ENCODE peak calls at places on chromosomes 16 and 17, in eight cellular contexts. W is neuronal stem cell, L is HCT116, B is PC-3, I is IMR-90, O is keratinocyte, R is fibroblast of lung, P is neural progenitor cell. T is an unnamed sample.

GRCh38 chr16:11792404-11793260 is 4.4 kb downstream of the ZC3H7A start:
- DNase-seq in P (no peak), L (no peak), I (no peak), B (no peak), R (no peak), O (no peak), W (no peak), T (no peak)

GRCh38 chr17:34117332-34117731 is 137.8 kb upstream of the CCL2 start:
- DNase-seq in R (no peak), O (no peak), B (no peak), I (no peak), W (no peak), L (no peak), P (no peak), T (no peak)

GRCh38 chr16:84672276-84673202 is 24.2 kb downstream of the KLHL36 start:
- DNase-seq in L (peak), O (no peak), B (peak), W (peak), R (peak), P (peak), I (peak), T (peak)

GRCh38 chr17:31918701-31919128 is 17.2 kb upstream of the UTP6 start:
- DNase-seq in P (peak), W (no peak), R (peak), I (peak), O (no peak), L (no peak), B (no peak), T (no peak)

GRCh38 chr16:55452996-55453395 is 26.0 kb upstream of the MMP2 start:
- DNase-seq in I (no peak), W (no peak), R (no peak), B (no peak), O (no peak), P (no peak), L (no peak), T (no peak)

GRCh38 chr17:69326302-69327059 is 452 bp downstream of the ABCA5 start:
- DNase-seq in I (peak), L (no peak), O (no peak), R (peak), B (peak), W (peak), P (no peak), T (peak)

GRCh38 chr16:31074814-31075183 is 577 bp downstream of the ZNF646 start:
- DNase-seq in W (no peak), O (no peak), R (no peak), L (no peak), B (no peak), I (peak), P (no peak), T (no peak)

GRCh38 chr16:54061454-54061853 is 225.1 kb downstream of the IRX3 start:
- DNase-seq in B (no peak), I (no peak), P (no peak), L (no peak), R (no peak), O (no peak), W (no peak), T (no peak)

GRCh38 chr16:3479654-3480216 is 15.6 kb downstream of the C16orf90 start:
- DNase-seq in O (no peak), R (no peak), B (no peak), P (no peak), I (no peak), W (no peak), L (no peak), T (no peak)

GRCh38 chr17:36196099-36196496 is 460 bp downstream of the CCL3L1 start:
- DNase-seq in P (no peak), L (no peak), B (no peak), W (no peak), R (no peak), I (no peak), O (no peak), T (peak)

GRCh38 chr17:36195474-36196098 is 972 bp downstream of the CCL3L1 start:
- DNase-seq in I (no peak), P (no peak), O (no peak), B (no peak), R (no peak), L (no peak), W (no peak), T (peak)

GRCh38 chr17:36203335-36203734 is 6.8 kb upstream of the CCL3L1 start:
- DNase-seq in L (no peak), P (no peak), B (no peak), I (no peak), W (no peak), R (no peak), O (no peak), T (peak)

GRCh38 chr17:36198831-36199465 is 2.4 kb upstream of the CCL3L1 start:
- DNase-seq in P (no peak), R (no peak), O (no peak), B (no peak), I (no peak), W (no peak), L (no peak), T (peak)

GRCh38 chr17:36197389-36197708 is 791 bp upstream of the CCL3L1 start:
- DNase-seq in I (no peak), P (no peak), L (no peak), R (no peak), W (no peak), O (no peak), B (no peak), T (peak)
- H3K9ac ChIP-seq in I (no peak), P (no peak), L (no peak), R (no peak), W (no peak), O (no peak), B (no peak), T (peak)

GRCh38 chr17:83084214-83084613 is 4.8 kb downstream of the METRNL start:
- DNase-seq in I (no peak), R (no peak), O (no peak), L (no peak), B (no peak), W (no peak), P (no peak), T (no peak)

GRCh38 chr17:83082435-83082834 is 3.0 kb downstream of the METRNL start:
- DNase-seq in P (no peak), R (no peak), O (no peak), L (no peak), W (no peak), B (no peak), I (no peak), T (no peak)

GRCh38 chr17:83082899-83083367 is 3.5 kb downstream of the METRNL start:
- DNase-seq in I (no peak), W (no peak), O (no peak), L (no peak), R (no peak), B (no peak), P (no peak), T (no peak)

GRCh38 chr17:83084621-83085056 is 5.2 kb downstream of the METRNL start:
- DNase-seq in W (no peak), O (no peak), R (no peak), L (no peak), I (no peak), B (no peak), P (no peak), T (no peak)

DNA sequence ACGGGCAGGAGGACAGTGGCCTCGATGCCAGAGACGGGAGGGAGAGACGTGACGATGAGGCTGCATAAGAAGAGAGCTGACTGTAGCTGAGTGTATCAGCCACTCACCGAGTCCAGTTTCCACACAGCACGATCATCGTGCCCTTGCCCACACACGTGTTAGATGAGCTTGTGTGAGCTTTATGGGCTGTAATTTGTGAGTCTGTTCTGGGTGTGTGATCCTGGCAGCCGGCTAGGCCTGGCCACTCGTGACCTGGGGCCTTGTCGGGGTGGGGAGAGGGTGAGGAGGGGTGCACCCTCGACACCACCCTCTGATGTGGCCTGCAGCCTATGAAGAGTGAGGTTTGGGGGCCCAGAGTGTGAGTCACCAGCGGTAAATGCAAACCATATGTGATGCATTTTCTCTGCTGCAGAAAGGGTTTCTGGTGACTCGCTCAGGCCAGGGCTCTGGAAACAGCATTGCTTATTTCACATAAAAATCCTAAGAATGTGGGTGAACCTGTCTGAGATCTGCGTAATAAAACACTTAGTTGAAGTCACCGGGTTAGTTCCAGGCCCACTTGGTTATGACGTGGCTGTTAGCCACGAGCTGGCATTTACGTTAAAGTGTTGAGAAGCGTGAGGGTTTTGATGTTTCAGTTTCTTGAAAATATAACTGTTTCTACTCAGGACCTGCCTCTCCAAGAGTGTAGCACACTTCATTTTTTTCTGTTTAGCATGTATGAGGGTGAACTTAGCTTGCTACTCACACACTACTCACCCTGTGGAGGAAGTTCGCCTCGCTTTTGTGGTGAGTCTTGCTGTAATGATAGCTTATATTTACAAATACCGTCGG is 4.2 kb downstream of the METRNL start:
- DNase-seq in L (no peak), O (peak), I (peak), B (peak), P (no peak), R (peak), W (no peak), T (no peak)
- H2AFZ ChIP-seq in L (no peak), O (no peak), I (peak), B (no peak), P (no peak), R (no peak), W (no peak), T (no peak)

GRCh38 chr17:48570325-48571023 is 7.7 kb downstream of the HOXB4 start:
- DNase-seq in L (no peak), B (no peak), W (no peak), P (no peak), O (no peak), R (peak), I (peak), T (no peak)

GRCh38 chr17:48567646-48568354 is 10.3 kb downstream of the HOXB4 start:
- DNase-seq in P (no peak), B (no peak), W (no peak), R (no peak), O (no peak), L (no peak), I (no peak), T (no peak)

GRCh38 chr17:48567209-48567608 is 10.9 kb downstream of the HOXB4 start:
- DNase-seq in I (no peak), O (no peak), L (no peak), R (peak), B (no peak), W (no peak), P (no peak), T (no peak)

GRCh38 chr17:48569676-48570324 is 8.3 kb downstream of the HOXB4 start:
- DNase-seq in R (peak), O (no peak), I (peak), L (no peak), P (no peak), B (no peak), W (no peak), T (no peak)

DNA sequence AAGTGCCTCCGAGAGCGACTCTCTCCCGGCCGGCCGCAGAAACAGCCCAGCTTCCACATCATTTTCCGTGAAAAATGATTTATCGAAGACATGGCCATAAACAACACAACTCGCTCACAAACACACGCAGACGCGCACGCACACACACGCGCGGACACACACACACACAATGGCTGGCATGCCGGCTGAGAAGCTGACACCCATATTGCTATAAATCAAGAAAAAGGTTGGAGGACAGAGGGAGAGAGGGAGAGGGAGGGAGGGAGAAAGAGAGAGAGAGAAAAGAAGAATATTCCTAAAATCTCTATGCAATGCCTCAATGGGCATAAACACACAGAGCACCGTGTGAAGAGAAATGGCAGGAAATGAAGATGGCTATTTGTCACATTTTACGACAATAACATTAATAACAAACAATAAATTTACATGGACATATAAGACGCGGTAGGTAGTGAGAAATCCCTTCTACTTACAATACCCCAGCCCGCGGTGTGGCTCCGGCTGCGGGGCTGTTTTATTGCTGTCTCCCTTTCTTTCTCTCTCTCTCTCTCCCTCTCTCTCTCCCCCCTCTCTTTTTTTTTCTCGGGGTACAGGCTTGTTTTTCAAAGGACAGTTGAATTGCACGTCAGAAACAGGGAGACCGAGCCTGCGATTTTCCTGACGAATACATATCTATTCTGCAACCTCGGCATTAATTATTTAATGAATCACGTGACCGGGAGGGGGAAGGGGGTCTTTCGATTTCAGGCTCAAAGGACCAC is 9.5 kb downstream of the HOXB4 start:
- DNase-seq in R (peak), I (peak), P (no peak), O (no peak), B (no peak), L (no peak), W (no peak), T (no peak)
- H3K27ac ChIP-seq in R (peak), I (peak), P (no peak), O (no peak), B (no peak), L (no peak), W (no peak), T (no peak)

DNA sequence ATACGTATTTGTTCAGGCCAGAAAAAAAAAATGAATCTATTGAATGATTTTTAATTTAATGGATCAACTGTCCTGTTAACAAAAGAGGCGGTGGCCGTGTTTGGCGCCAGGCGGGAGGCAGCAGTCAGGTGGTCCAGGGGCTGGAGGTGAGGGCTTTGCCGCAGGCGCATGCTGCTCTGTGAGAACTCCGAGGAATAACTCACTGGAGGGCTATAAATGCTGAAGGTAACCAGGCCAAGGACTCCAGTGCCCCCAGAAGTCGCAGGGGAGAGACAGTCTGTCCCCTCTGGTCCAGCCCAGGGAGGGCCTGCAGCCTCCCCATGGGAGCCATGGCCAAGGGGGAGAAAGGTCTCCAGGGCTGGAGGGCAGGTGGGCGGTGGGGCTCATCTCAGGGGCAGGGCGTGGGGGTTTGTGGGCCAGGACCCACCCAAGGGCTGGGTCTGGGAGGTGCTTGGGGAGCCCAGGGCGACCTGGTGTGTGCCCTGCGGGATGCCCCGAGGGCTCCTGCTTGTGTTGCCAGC is 7.1 kb upstream of the BAHCC1 start:
- DNase-seq in L (no peak), B (no peak), P (no peak), I (no peak), O (no peak), R (no peak), W (no peak), T (no peak)
- H3K9ac ChIP-seq in L (peak), B (peak), P (no peak), I (peak), O (peak), R (peak), W (peak), T (no peak)

DNA sequence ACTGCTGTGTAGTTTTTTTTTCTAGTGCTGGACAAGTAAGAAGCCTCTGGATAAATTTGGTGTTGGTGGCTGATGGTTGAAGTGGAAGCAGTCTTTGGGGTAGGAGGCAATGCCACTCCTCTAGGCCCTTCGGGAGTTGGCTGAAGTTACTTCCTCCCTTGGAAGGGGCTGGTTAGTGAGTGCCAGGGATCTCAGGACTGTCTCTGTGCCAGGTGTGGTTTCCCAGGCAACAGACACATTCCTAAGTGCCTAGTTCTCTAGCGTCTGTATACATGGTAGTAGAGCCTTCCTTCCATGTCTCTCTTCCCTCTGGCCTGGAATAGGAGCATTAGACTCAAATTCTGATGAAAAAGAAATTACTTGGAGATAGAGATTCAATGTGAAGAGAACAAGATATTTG is 15.3 kb downstream of the TMEM98 start:
- DNase-seq in I (no peak), P (no peak), W (no peak), O (no peak), L (no peak), B (no peak), R (no peak), T (no peak)
- H2AFZ ChIP-seq in I (no peak), P (no peak), W (no peak), O (no peak), L (no peak), B (no peak), R (no peak), T (no peak)

DNA sequence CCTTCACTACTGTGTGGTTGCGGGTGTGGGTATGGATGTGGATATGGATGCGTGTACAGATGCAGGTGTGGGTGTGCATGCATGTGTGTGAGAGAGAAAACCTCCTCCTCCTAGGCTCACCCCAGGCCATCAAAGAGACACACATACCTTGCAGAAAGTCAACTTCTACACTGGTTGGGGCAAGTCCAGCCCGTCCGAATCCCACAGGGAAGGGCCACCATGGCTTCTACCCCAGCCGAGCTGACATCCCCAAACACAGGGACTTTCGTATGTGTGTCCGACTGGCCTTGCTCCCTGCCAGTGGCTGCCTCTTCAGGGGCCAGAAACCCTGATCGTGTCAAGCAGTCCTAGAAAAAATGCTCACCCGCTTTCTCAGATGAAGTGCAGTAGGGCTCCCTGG is 134.3 kb downstream of the XYLT1 start:
- DNase-seq in L (no peak), I (no peak), O (no peak), W (no peak), R (no peak), P (no peak), B (no peak), T (no peak)
- H3K27ac ChIP-seq in L (no peak), I (no peak), O (no peak), W (no peak), R (no peak), P (no peak), B (no peak), T (no peak)

GRCh38 chr17:40345161-40346034 is 19.1 kb downstream of the GJD3 start:
- DNase-seq in O (no peak), L (no peak), R (peak), I (peak), W (peak), P (peak), B (peak), T (no peak)
- H3K9ac ChIP-seq in O (peak), L (peak), R (peak), I (peak), W (peak), P (no peak), B (peak), T (no peak)

GRCh38 chr17:75551276-75551675 is 25.8 kb downstream of the LLGL2 start:
- DNase-seq in W (no peak), B (peak), P (no peak), O (no peak), L (no peak), R (no peak), I (no peak), T (no peak)
- H2AFZ ChIP-seq in W (no peak), B (no peak), P (no peak), O (no peak), L (no peak), R (no peak), I (no peak), T (no peak)